ENCODE peak calls at places on chromosome 19, in four cellular contexts. H is GM12865, J is bronchial epithelial cell, P is mammary epithelial cell. D is an unnamed sample.

GRCh38 chr19:42628411-42629135 is 33.8 kb upstream of the CEACAM8 start:
- DNase-seq in P (no peak), J (no peak), H (peak), D (no peak)

GRCh38 chr19:40347476-40348124 is 597 bp downstream of the C19orf47 start:
- DNase-seq in J (no peak), H (no peak), P (no peak), D (no peak)

GRCh38 chr19:4748589-4748988 is 24.9 kb upstream of the DPP9 start:
- DNase-seq in P (no peak), J (no peak), H (no peak), D (no peak)

GRCh38 chr19:45505151-45505995 is 1.9 kb upstream of the VASP start:
- DNase-seq in H (no peak), P (no peak), J (no peak), D (no peak)

GRCh38 chr19:7628589-7629311 is 595 bp downstream of the XAB2 start:
- DNase-seq in P (no peak), J (no peak), H (no peak), D (no peak)

GRCh38 chr19:33465834-33466233 is 55.8 kb downstream of the PEPD start:
- DNase-seq in J (no peak), P (no peak), H (no peak), D (no peak)

GRCh38 chr19:14081797-14082674 is 3.5 kb downstream of the C19orf67 start:
- DNase-seq in J (peak), P (peak), H (peak), D (no peak)

GRCh38 chr19:52722062-52723005 is 12.5 kb downstream of the ZNF611 start:
- DNase-seq in P (peak), J (peak), H (no peak), D (no peak)

GRCh38 chr19:23527797-23528196 is 132.5 kb upstream of the ZNF91 start:
- DNase-seq in P (peak), H (peak), J (no peak), D (no peak)

GRCh38 chr19:41957838-41958366 is 1.2 kb downstream of the RABAC1 start:
- DNase-seq in J (peak), H (peak), P (peak), D (no peak)

GRCh38 chr19:6610934-6611370 is 20.0 kb upstream of the CD70 start:
- DNase-seq in P (peak), H (no peak), J (peak), D (no peak)

GRCh38 chr19:39971380-39971841 is 446 bp downstream of the PSMC4 start:
- DNase-seq in J (peak), H (no peak), P (no peak), D (peak)

GRCh38 chr19:41356984-41357739 is 3.4 kb upstream of the TGFB1 start:
- DNase-seq in P (no peak), J (no peak), H (no peak), D (no peak)

GRCh38 chr19:16435238-16435911 is 36.4 kb downstream of the EPS15L1 start:
- DNase-seq in J (no peak), P (peak), H (no peak), D (no peak)

GRCh38 chr19:15905026-15905425 is 7.2 kb upstream of the CYP4F2 start:
- DNase-seq in H (no peak), P (no peak), J (no peak), D (no peak)

GRCh38 chr19:3547767-3548282 is 8.9 kb downstream of the TEKTIP1 start:
- DNase-seq in P (no peak), H (no peak), J (no peak), D (no peak)

GRCh38 chr19:51637362-51637978 is 7.3 kb upstream of the SIGLEC5 start:
- DNase-seq in H (peak), J (peak), P (no peak), D (no peak)
- TF ChIP-seq CTCF in H (peak), J (peak), P (peak), D (peak)

DNA sequence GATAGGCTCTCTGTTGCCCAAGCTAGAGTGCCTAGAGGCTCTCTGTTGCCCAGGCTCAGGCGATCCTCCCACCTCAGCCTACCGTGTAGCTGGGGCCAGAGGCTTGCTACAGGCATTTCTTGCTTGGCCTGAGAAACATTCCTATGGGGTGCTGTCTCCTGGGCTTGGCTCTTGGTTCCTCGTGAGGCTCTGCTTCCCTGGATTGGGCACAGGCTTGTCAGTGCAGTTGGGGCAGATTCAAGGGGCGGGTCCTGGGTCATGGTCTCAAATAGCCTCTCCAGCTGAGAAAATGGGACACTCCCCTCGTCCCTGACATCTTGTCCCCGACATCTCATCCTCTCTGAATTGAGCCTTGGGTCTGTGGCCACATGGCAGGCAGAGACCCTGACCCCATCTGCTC is 4.9 kb downstream of the TSSK6 start:
- DNase-seq in H (no peak), J (peak), P (no peak), D (no peak)
- TF ChIP-seq CTCF in H (no peak), J (no peak), P (no peak), D (no peak)

GRCh38 chr19:53915000-53915399 is 5.9 kb downstream of the CACNG7 start:
- DNase-seq in H (no peak), P (no peak), J (no peak), D (no peak)

GRCh38 chr19:53909471-53910169 is 542 bp downstream of the CACNG7 start:
- DNase-seq in J (no peak), H (no peak), P (no peak), D (no peak)

GRCh38 chr19:53910170-53910518 is 1.1 kb downstream of the CACNG7 start:
- DNase-seq in J (no peak), P (no peak), H (no peak), D (no peak)

GRCh38 chr19:53916004-53916403 is 6.9 kb downstream of the CACNG7 start:
- DNase-seq in P (no peak), J (no peak), H (no peak), D (no peak)

GRCh38 chr19:53912653-53913052 is 3.6 kb downstream of the CACNG7 start:
- DNase-seq in H (no peak), P (no peak), J (no peak), D (no peak)
- TF ChIP-seq CTCF in H (no peak), P (no peak), J (no peak), D (peak)

GRCh38 chr19:13034636-13035035 is 39.4 kb downstream of the NFIX start:
- DNase-seq in P (peak), H (no peak), J (peak), D (no peak)

GRCh38 chr19:13037718-13038117 is 42.4 kb downstream of the NFIX start:
- DNase-seq in J (no peak), H (no peak), P (no peak), D (no peak)

GRCh38 chr19:13037161-13037560 is 41.9 kb downstream of the NFIX start:
- DNase-seq in J (peak), P (peak), H (peak), D (no peak)

GRCh38 chr19:13035820-13036365 is 40.6 kb downstream of the NFIX start:
- DNase-seq in J (no peak), H (no peak), P (no peak), D (no peak)

DNA sequence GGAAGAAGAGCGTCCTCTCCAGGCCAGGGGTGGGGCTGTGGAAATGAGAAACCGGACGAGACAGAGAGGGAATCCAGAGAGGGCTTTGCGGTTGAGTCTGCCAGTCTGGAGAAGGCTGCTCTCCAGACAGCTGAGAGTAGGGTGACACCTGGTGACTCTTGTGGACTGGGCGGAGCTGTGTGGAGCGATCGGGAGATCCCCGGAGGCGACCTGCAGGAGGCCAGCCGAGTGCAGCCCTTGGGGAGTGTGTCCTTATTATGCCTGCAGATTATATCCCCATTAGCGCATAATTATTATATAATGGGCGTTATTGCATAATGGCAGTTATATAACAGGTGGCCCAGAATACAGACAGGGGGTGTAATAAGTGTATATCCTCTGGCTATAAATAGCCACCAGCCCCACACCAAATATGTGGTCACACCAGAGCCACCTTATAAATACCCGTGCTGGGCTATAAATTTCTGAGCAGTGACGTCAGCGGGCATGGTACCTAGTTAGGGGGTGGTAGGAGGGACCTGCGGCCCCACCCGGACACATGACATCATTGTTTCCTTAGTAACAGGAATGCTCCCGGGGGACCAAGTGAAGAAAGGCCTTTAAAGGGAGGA is 41.2 kb downstream of the NFIX start:
- DNase-seq in H (no peak), P (peak), J (peak), D (no peak)
- TF ChIP-seq CTCF in H (no peak), P (no peak), J (peak), D (no peak)

GRCh38 chr19:27774337-27774736 is 1438.6 kb downstream of the UQCRFS1 start:
- DNase-seq in P (no peak), H (no peak), J (no peak), D (peak)
- TF ChIP-seq CTCF in P (peak), H (peak), J (peak), D (no peak)

GRCh38 chr19:35181387-35181786 is 26.9 kb downstream of the FXYD5 start:
- DNase-seq in H (no peak), P (no peak), J (no peak), D (no peak)

GRCh38 chr19:35176183-35176570 is 21.6 kb downstream of the FXYD5 start:
- DNase-seq in P (no peak), J (no peak), H (no peak), D (no peak)

GRCh38 chr19:35177377-35178274 is 23.1 kb downstream of the FXYD5 start:
- DNase-seq in J (no peak), P (no peak), H (no peak), D (peak)

GRCh38 chr19:35179830-35180229 is 25.3 kb downstream of the FXYD5 start:
- DNase-seq in H (no peak), J (no peak), P (no peak), D (no peak)

GRCh38 chr19:35178701-35179100 is 24.2 kb downstream of the FXYD5 start:
- DNase-seq in J (no peak), P (no peak), H (no peak), D (peak)
- TF ChIP-seq CTCF in J (no peak), P (no peak), H (no peak), D (no peak)

DNA sequence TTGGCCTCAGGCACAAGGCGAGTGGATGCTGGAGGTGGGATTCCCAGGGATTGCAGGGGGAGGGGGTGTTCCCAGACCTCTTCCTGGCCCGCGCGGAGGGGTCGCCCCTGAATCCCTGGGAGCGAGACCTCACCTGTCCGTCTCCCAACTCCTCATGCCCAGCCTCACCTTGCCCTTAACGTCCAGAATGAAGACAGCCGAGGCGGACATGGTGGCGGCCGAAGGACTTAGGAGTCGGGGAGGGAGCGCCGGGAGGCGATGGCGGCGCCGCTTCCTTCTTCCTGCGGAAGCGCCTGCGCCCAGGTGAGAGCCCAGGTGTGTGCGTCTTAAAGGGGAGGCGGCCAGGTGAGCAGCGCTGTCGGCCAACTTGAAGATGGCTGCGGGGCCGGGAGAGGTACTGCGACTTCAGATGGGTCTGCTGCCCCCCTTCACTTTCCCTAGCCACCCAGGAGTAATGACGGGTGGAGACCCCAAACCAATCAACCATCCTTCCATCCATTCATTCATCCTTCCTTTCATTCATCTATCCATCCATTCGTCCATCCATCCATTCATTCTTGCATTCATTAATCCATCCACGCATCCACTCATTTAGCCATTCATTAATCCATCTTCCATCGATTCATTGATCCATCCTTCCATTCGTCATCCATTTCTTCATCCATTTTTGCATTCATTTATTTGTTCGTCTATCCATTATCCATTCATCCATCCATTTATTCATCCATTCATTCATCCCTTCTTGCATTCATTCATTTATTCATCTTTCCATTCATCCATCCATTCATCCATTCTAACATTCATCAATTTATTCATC is at the start of gene AP1M2:
- DNase-seq in J (peak), H (no peak), P (peak), D (no peak)
- TF ChIP-seq CTCF in J (no peak), H (no peak), P (no peak), D (no peak)